ENCODE peak calls at places on chromosome 9, in five cellular contexts. I is globus pallidus, Q is neural crest cell, A is caudate nucleus, D is iris pigment epithelial cell. X is an unnamed sample.

GRCh38 chr9:12775963-12776774 is 1.3 kb downstream of the LURAP1L start:
- DNase-seq in I (peak; percentile 94), Q (peak; percentile 62), A (peak; percentile 52), D (peak; percentile 95), X (peak; percentile 92)

GRCh38 chr9:38022995-38023394 is 46.0 kb downstream of the SHB start:
- DNase-seq in D (no peak), I (peak; percentile 85), A (peak; percentile 53), Q (no peak), X (peak; percentile 87)

GRCh38 chr9:129994947-129995346 is 48.0 kb downstream of the FNBP1 start:
- DNase-seq in I (no peak), A (no peak), D (peak; percentile 39), Q (no peak), X (no peak)

GRCh38 chr9:102867488-102867887 is 127.6 kb upstream of the CYLC2 start:
- DNase-seq in I (no peak), D (peak; percentile 31), A (no peak), Q (no peak), X (no peak)

GRCh38 chr9:5425006-5425628 is 12.6 kb downstream of the PLGRKT start:
- DNase-seq in A (no peak), Q (no peak), D (peak; percentile 32), I (no peak), X (no peak)

GRCh38 chr9:121576281-121577075 is 75.0 kb upstream of the DAB2IP start:
- DNase-seq in Q (no peak), I (no peak), D (no peak), A (no peak), X (no peak)

GRCh38 chr9:91422832-91423711 is 560 bp downstream of the NFIL3 start:
- DNase-seq in D (peak; percentile 84), A (peak; percentile 24), Q (peak; percentile 45), I (peak; percentile 54), X (peak; percentile 84)

GRCh38 chr9:30301271-30301963 is 2083.0 kb upstream of the ACO1 start:
- DNase-seq in I (peak; percentile 24), Q (no peak), A (no peak), D (no peak), X (no peak)

GRCh38 chr9:98081477-98082219 is 25.1 kb downstream of the NANS start:
- DNase-seq in A (no peak), I (no peak), Q (no peak), D (peak; percentile 57), X (peak; percentile 63)

GRCh38 chr9:120926397-120926928 is at the start of gene TRAF1:
- DNase-seq in A (no peak), D (no peak), I (no peak), Q (no peak), X (no peak)

GRCh38 chr9:83382421-83382820 is 155.8 kb downstream of the FRMD3 start:
- DNase-seq in A (no peak), Q (no peak), I (no peak), D (no peak), X (no peak)

GRCh38 chr9:35962126-35962906 is 4.4 kb upstream of the OR2S2 start:
- DNase-seq in Q (no peak), D (peak; percentile 45), A (no peak), I (no peak), X (no peak)

GRCh38 chr9:117547904-117548303 is 133.0 kb upstream of the ASTN2 start:
- DNase-seq in Q (no peak), A (no peak), D (no peak), I (no peak), X (no peak)

GRCh38 chr9:3285365-3286161 is 240.2 kb downstream of the RFX3 start:
- DNase-seq in Q (no peak), I (no peak), D (peak; percentile 45), A (no peak), X (no peak)

GRCh38 chr9:111147021-111147420 is 108.8 kb upstream of the LPAR1 start:
- DNase-seq in Q (no peak), D (no peak), I (no peak), A (no peak), X (no peak)

GRCh38 chr9:82553654-82554366 is 509.1 kb downstream of the RASEF start:
- DNase-seq in A (no peak), I (no peak), Q (no peak), D (peak; percentile 5), X (no peak)

GRCh38 chr9:94554439-94555331 is at the start of gene PCAT7:
- DNase-seq in A (no peak), D (peak; percentile 23), Q (peak; percentile 64), I (no peak), X (peak; percentile 84)

GRCh38 chr9:113564804-113565237 is 101.3 kb downstream of the RGS3 start:
- DNase-seq in D (peak; percentile 73), A (peak; percentile 35), I (peak; percentile 82), Q (no peak), X (no peak)

GRCh38 chr9:18438300-18438925 is 35.5 kb upstream of the ADAMTSL1 start:
- DNase-seq in A (peak; percentile 24), Q (peak; percentile 29), D (peak; percentile 56), I (peak; percentile 65), X (peak; percentile 59)

GRCh38 chr9:109735796-109736195 is 44.2 kb upstream of the PALM2AKAP2 start:
- DNase-seq in A (no peak), D (no peak), Q (no peak), I (no peak), X (no peak)

GRCh38 chr9:134283111-134283515 is 43.1 kb upstream of the RXRA start:
- DNase-seq in I (peak; percentile 75), A (peak; percentile 41), Q (no peak), D (peak; percentile 36), X (peak; percentile 97)

GRCh38 chr9:107176701-107177100 is 106.4 kb upstream of the RAD23B start:
- DNase-seq in Q (no peak), A (no peak), I (no peak), D (no peak), X (no peak)